ENCODE peak calls at places on chromosome 20, in eight cellular contexts. P, S, J, I, Q, M, Y and R are unnamed samples.

GRCh38 chr20:38878798-38879197 is 47.4 kb upstream of the FAM83D start:
- DNase-seq in P (peak), S (no peak), J (peak), I (no peak), Q (no peak), M (peak), Y (no peak), R (no peak)

GRCh38 chr20:10651227-10651990 is 22.4 kb downstream of the JAG1 start:
- DNase-seq in P (peak), S (no peak), J (no peak), I (no peak), Q (no peak), M (peak), Y (no peak), R (no peak)

GRCh38 chr20:25196701-25197120 is 1.2 kb downstream of the ENTPD6 start:
- DNase-seq in P (no peak), S (no peak), J (no peak), I (no peak), Q (peak), M (no peak), Y (no peak), R (no peak)

GRCh38 chr20:21397341-21398108 is at the start of gene NKX2-4:
- DNase-seq in P (no peak), S (no peak), J (no peak), I (no peak), Q (no peak), M (no peak), Y (no peak), R (no peak)

GRCh38 chr20:6735913-6736845 is 31.3 kb upstream of the BMP2 start:
- DNase-seq in P (peak), S (no peak), J (no peak), I (no peak), Q (no peak), M (no peak), Y (no peak), R (no peak)

GRCh38 chr20:49460916-49461315 is 21.6 kb downstream of the KCNB1 start:
- DNase-seq in P (no peak), S (no peak), J (no peak), I (no peak), Q (no peak), M (no peak), Y (no peak), R (no peak)

GRCh38 chr20:17536944-17537444 is 5.8 kb upstream of the BFSP1 start:
- DNase-seq in P (peak), S (peak), J (peak), I (peak), Q (peak), M (peak), Y (peak), R (peak)

GRCh38 chr20:48128436-48128835 is 343.2 kb upstream of the SULF2 start:
- DNase-seq in P (no peak), S (no peak), J (no peak), I (no peak), Q (no peak), M (no peak), Y (no peak), R (no peak)

GRCh38 chr20:35206802-35207201 is 19.7 kb upstream of the MMP24 start:
- DNase-seq in P (no peak), S (no peak), J (no peak), I (no peak), Q (no peak), M (no peak), Y (no peak), R (no peak)

GRCh38 chr20:53901064-53901463 is 169.3 kb downstream of the BCAS1 start:
- DNase-seq in P (peak), S (no peak), J (no peak), I (no peak), Q (no peak), M (peak), Y (no peak), R (no peak)

GRCh38 chr20:18585134-18585533 is 2.7 kb upstream of the DTD1 start:
- DNase-seq in P (peak), S (no peak), J (peak), I (no peak), Q (no peak), M (peak), Y (no peak), R (no peak)